ENCODE peak calls at places on chromosomes 4 and X, in ten cellular contexts. One of them, this sample, is unnamed. For H3K4me1, the result is how much of the 10 kb centered on the place peaks cover.

GRCh38 chr4:19478791-19479190 is 772.9 kb upstream of the SLIT2 start:
- DNase-seq in heart right ventricle: no peak
- DNase-seq in lung: no peak
- DNase-seq in astrocyte: peak
- DNase-seq in lower lobe of right lung: no peak
- DNase-seq in fibroblast of lung: peak
- DNase-seq in adrenal gland: no peak
- DNase-seq in tibial nerve: no peak
- DNase-seq in CD8-positive, alpha-beta T cell: no peak
- DNase-seq in right lobe of liver: no peak
- DNase-seq in this sample: no peak

GRCh38 chr4:80035336-80035735 is 37.7 kb downstream of the ANTXR2 start:
- DNase-seq in lung: no peak
- DNase-seq in lower lobe of right lung: no peak
- DNase-seq in astrocyte: no peak
- DNase-seq in heart right ventricle: no peak
- DNase-seq in right lobe of liver: no peak
- DNase-seq in tibial nerve: no peak
- DNase-seq in CD8-positive, alpha-beta T cell: no peak
- DNase-seq in adrenal gland: no peak
- DNase-seq in fibroblast of lung: no peak
- DNase-seq in this sample: no peak

GRCh38 chrX:10198254-10198653 is 41.5 kb downstream of the CLCN4 start:
- DNase-seq in CD8-positive, alpha-beta T cell: no peak
- DNase-seq in heart right ventricle: no peak
- DNase-seq in lower lobe of right lung: no peak
- DNase-seq in fibroblast of lung: peak
- DNase-seq in astrocyte: peak
- DNase-seq in lung: no peak
- DNase-seq in right lobe of liver: no peak
- DNase-seq in tibial nerve: no peak
- DNase-seq in adrenal gland: no peak
- DNase-seq in this sample: no peak

GRCh38 chr4:105057370-105058096 is 89.1 kb upstream of the TET2 start:
- DNase-seq in adrenal gland: peak
- DNase-seq in right lobe of liver: no peak
- DNase-seq in astrocyte: no peak
- DNase-seq in fibroblast of lung: no peak
- DNase-seq in heart right ventricle: no peak
- DNase-seq in lower lobe of right lung: no peak
- DNase-seq in tibial nerve: no peak
- DNase-seq in lung: no peak
- DNase-seq in CD8-positive, alpha-beta T cell: no peak
- DNase-seq in this sample: no peak

GRCh38 chrX:155755706-155756337 is 125.3 kb upstream of the VAMP7 start:
- DNase-seq in CD8-positive, alpha-beta T cell: no peak
- DNase-seq in astrocyte: no peak
- DNase-seq in heart right ventricle: no peak
- DNase-seq in fibroblast of lung: no peak
- DNase-seq in right lobe of liver: no peak
- DNase-seq in tibial nerve: no peak
- DNase-seq in lower lobe of right lung: no peak
- DNase-seq in lung: no peak
- DNase-seq in adrenal gland: no peak
- DNase-seq in this sample: no peak

GRCh38 chr4:47926667-47927258 is 12.4 kb upstream of the NFXL1 start:
- DNase-seq in adrenal gland: peak
- DNase-seq in astrocyte: peak
- DNase-seq in right lobe of liver: no peak
- DNase-seq in lung: peak
- DNase-seq in tibial nerve: no peak
- DNase-seq in fibroblast of lung: peak
- DNase-seq in CD8-positive, alpha-beta T cell: peak
- DNase-seq in lower lobe of right lung: no peak
- DNase-seq in heart right ventricle: peak
- DNase-seq in this sample: no peak

GRCh38 chrX:25976683-25977310 is 161.3 kb upstream of the MAGEB18 start:
- DNase-seq in tibial nerve: no peak
- DNase-seq in heart right ventricle: no peak
- DNase-seq in lung: no peak
- DNase-seq in adrenal gland: no peak
- DNase-seq in CD8-positive, alpha-beta T cell: no peak
- DNase-seq in lower lobe of right lung: no peak
- DNase-seq in astrocyte: no peak
- DNase-seq in right lobe of liver: no peak
- DNase-seq in fibroblast of lung: no peak
- DNase-seq in this sample: no peak

GRCh38 chrX:133546441-133546840 is 131.2 kb upstream of the GPC4 start:
- DNase-seq in fibroblast of lung: no peak
- DNase-seq in lower lobe of right lung: no peak
- DNase-seq in astrocyte: no peak
- DNase-seq in CD8-positive, alpha-beta T cell: no peak
- DNase-seq in heart right ventricle: no peak
- DNase-seq in right lobe of liver: no peak
- DNase-seq in adrenal gland: no peak
- DNase-seq in tibial nerve: no peak
- DNase-seq in lung: no peak
- DNase-seq in this sample: no peak

GRCh38 chr4:47084111-47084510 is 52.7 kb downstream of the GABRB1 start:
- DNase-seq in fibroblast of lung: no peak
- DNase-seq in astrocyte: no peak
- DNase-seq in right lobe of liver: no peak
- DNase-seq in lung: no peak
- DNase-seq in adrenal gland: no peak
- DNase-seq in CD8-positive, alpha-beta T cell: no peak
- DNase-seq in lower lobe of right lung: no peak
- DNase-seq in tibial nerve: no peak
- DNase-seq in heart right ventricle: no peak
- DNase-seq in this sample: no peak

GRCh38 chrX:95325185-95325584 is 1359.5 kb upstream of the DIAPH2 start:
- DNase-seq in fibroblast of lung: no peak
- DNase-seq in CD8-positive, alpha-beta T cell: no peak
- DNase-seq in astrocyte: no peak
- DNase-seq in right lobe of liver: no peak
- DNase-seq in heart right ventricle: no peak
- DNase-seq in adrenal gland: no peak
- DNase-seq in lower lobe of right lung: no peak
- DNase-seq in lung: no peak
- DNase-seq in tibial nerve: no peak
- DNase-seq in this sample: no peak

GRCh38 chr4:139229534-139230039 is 50.4 kb downstream of the MGARP start:
- DNase-seq in right lobe of liver: no peak
- DNase-seq in lung: no peak
- DNase-seq in adrenal gland: no peak
- DNase-seq in lower lobe of right lung: no peak
- DNase-seq in tibial nerve: no peak
- DNase-seq in heart right ventricle: peak
- DNase-seq in astrocyte: peak
- DNase-seq in fibroblast of lung: peak
- DNase-seq in CD8-positive, alpha-beta T cell: no peak
- DNase-seq in this sample: no peak

GRCh38 chrX:14529288-14529989 is at the start of gene GLRA2:
- DNase-seq in adrenal gland: no peak
- DNase-seq in heart right ventricle: no peak
- DNase-seq in right lobe of liver: no peak
- DNase-seq in lung: no peak
- DNase-seq in lower lobe of right lung: no peak
- DNase-seq in CD8-positive, alpha-beta T cell: no peak
- DNase-seq in tibial nerve: no peak
- DNase-seq in astrocyte: no peak
- DNase-seq in fibroblast of lung: peak
- DNase-seq in this sample: peak

GRCh38 chrX:144738246-144738645 is 509.1 kb upstream of the SPANXN1 start:
- DNase-seq in adrenal gland: no peak
- DNase-seq in right lobe of liver: no peak
- DNase-seq in CD8-positive, alpha-beta T cell: no peak
- DNase-seq in astrocyte: no peak
- DNase-seq in lower lobe of right lung: no peak
- DNase-seq in lung: no peak
- DNase-seq in heart right ventricle: no peak
- DNase-seq in tibial nerve: no peak
- DNase-seq in fibroblast of lung: no peak
- DNase-seq in this sample: no peak

GRCh38 chrX:143669395-143669794 is 33.5 kb upstream of the SLITRK4 start:
- DNase-seq in tibial nerve: no peak
- DNase-seq in fibroblast of lung: no peak
- DNase-seq in astrocyte: no peak
- DNase-seq in right lobe of liver: no peak
- DNase-seq in lower lobe of right lung: no peak
- DNase-seq in lung: no peak
- DNase-seq in heart right ventricle: no peak
- DNase-seq in CD8-positive, alpha-beta T cell: no peak
- DNase-seq in adrenal gland: no peak
- DNase-seq in this sample: no peak

GRCh38 chrX:44872319-44872816 is 620 bp upstream of the KDM6A start:
- DNase-seq in right lobe of liver: peak
- DNase-seq in lung: peak
- DNase-seq in lower lobe of right lung: no peak
- DNase-seq in CD8-positive, alpha-beta T cell: peak
- DNase-seq in fibroblast of lung: peak
- DNase-seq in adrenal gland: peak
- DNase-seq in tibial nerve: peak
- DNase-seq in heart right ventricle: no peak
- DNase-seq in astrocyte: no peak
- DNase-seq in this sample: peak
- TF ChIP-seq CTCF in right lobe of liver: no peak
- TF ChIP-seq CTCF in lung: no peak
- TF ChIP-seq CTCF in lower lobe of right lung: no peak
- TF ChIP-seq CTCF in CD8-positive, alpha-beta T cell: no peak
- TF ChIP-seq CTCF in fibroblast of lung: no peak
- TF ChIP-seq CTCF in adrenal gland: no peak
- TF ChIP-seq CTCF in tibial nerve: no peak
- TF ChIP-seq CTCF in heart right ventricle: no peak
- TF ChIP-seq CTCF in astrocyte: no peak
- TF ChIP-seq CTCF in this sample: no peak

GRCh38 chr4:7808181-7808580 is 131.5 kb downstream of the AFAP1 start:
- DNase-seq in adrenal gland: no peak
- DNase-seq in fibroblast of lung: no peak
- DNase-seq in lung: no peak
- DNase-seq in lower lobe of right lung: no peak
- DNase-seq in heart right ventricle: no peak
- DNase-seq in right lobe of liver: no peak
- DNase-seq in CD8-positive, alpha-beta T cell: no peak
- DNase-seq in astrocyte: no peak
- DNase-seq in tibial nerve: no peak
- DNase-seq in this sample: no peak
- H3K4me1 ChIP-seq in adrenal gland: under half
- H3K4me1 ChIP-seq in fibroblast of lung: under half
- H3K4me1 ChIP-seq in lung: under half
- H3K4me1 ChIP-seq in lower lobe of right lung: half or more
- H3K4me1 ChIP-seq in heart right ventricle: under half
- H3K4me1 ChIP-seq in right lobe of liver: under half
- H3K4me1 ChIP-seq in CD8-positive, alpha-beta T cell: under half
- H3K4me1 ChIP-seq in astrocyte: under half
- H3K4me1 ChIP-seq in tibial nerve: under half
- H3K4me1 ChIP-seq in this sample: under half

DNA sequence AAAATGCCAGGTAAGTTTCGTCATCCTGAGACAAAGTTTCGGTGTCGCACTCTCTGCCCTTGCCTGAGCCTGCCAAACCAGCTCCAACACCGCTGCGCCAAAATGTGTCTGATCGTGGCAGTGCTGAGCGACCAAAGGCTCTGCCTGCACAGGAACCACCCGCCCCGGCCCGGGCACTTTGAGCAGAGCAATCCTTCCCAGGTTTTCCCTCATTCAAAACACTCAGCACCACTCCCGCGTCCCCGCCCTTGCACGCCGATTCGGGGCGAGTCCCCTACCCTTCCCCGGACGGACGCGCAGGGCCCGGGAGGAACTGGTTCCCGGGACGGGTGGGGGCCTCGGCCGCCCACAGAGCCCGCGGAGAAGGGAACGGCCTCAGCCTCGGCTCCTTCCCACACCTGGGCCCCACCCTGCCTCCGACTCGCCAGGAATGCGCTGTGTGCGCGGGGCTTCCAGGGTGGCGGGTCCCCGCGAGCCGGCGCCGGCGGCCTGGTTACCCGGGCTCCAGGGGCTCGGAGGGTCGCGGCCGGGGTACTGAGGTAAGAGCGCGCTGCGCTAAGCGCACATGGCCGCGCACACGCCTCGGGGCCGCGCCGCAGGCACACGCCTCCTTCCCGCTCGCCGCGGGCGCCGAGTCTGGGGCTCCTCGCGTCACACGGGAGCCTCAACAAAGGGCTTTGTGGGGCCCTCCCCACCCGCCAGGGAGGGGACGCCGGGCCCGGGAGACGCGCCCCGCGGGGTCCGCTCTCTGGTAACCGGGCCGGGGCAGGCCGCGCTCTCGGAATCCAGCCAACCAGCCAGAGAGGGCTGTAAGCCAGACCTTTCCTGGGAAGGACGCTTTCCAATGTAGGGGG is at the start of gene C4orf36:
- DNase-seq in lung: peak
- DNase-seq in astrocyte: peak
- DNase-seq in lower lobe of right lung: peak
- DNase-seq in adrenal gland: peak
- DNase-seq in heart right ventricle: peak
- DNase-seq in right lobe of liver: peak
- DNase-seq in tibial nerve: peak
- DNase-seq in CD8-positive, alpha-beta T cell: no peak
- DNase-seq in fibroblast of lung: peak
- DNase-seq in this sample: peak
- H3K4me3 ChIP-seq in lung: peak
- H3K4me3 ChIP-seq in astrocyte: peak
- H3K4me3 ChIP-seq in lower lobe of right lung: peak
- H3K4me3 ChIP-seq in adrenal gland: peak
- H3K4me3 ChIP-seq in heart right ventricle: peak
- H3K4me3 ChIP-seq in right lobe of liver: peak
- H3K4me3 ChIP-seq in tibial nerve: peak
- H3K4me3 ChIP-seq in CD8-positive, alpha-beta T cell: peak
- H3K4me3 ChIP-seq in fibroblast of lung: peak
- H3K4me3 ChIP-seq in this sample: peak

GRCh38 chr4:6567218-6567617 is 7.8 kb upstream of the MAN2B2 start:
- DNase-seq in CD8-positive, alpha-beta T cell: no peak
- DNase-seq in right lobe of liver: no peak
- DNase-seq in tibial nerve: no peak
- DNase-seq in astrocyte: no peak
- DNase-seq in heart right ventricle: no peak
- DNase-seq in fibroblast of lung: no peak
- DNase-seq in lung: no peak
- DNase-seq in adrenal gland: no peak
- DNase-seq in lower lobe of right lung: no peak
- DNase-seq in this sample: no peak
- TF ChIP-seq CTCF in CD8-positive, alpha-beta T cell: no peak
- TF ChIP-seq CTCF in right lobe of liver: no peak
- TF ChIP-seq CTCF in tibial nerve: no peak
- TF ChIP-seq CTCF in astrocyte: no peak
- TF ChIP-seq CTCF in heart right ventricle: no peak
- TF ChIP-seq CTCF in fibroblast of lung: no peak
- TF ChIP-seq CTCF in lung: no peak
- TF ChIP-seq CTCF in adrenal gland: no peak
- TF ChIP-seq CTCF in lower lobe of right lung: no peak
- TF ChIP-seq CTCF in this sample: no peak

DNA sequence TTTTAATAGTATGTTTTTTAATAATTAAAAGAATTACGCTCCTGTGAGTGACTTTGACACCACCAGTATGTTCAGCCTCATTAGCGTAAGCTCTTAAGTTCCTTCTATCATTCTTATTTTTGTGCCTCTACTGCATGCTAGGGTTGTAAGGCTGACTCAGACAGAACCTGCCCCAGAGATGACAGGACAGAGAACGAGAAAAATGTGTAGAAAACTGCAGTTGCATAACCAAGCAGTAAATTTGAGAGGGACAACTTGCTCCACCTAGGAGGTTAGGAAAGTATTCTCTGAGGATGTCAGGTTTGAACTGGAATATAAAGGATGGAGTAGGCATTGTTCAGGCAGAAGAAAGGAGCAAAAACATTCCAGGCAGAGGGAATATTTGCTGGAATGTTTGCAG is 98.7 kb downstream of the NFKB1 start:
- DNase-seq in heart right ventricle: no peak
- DNase-seq in lower lobe of right lung: no peak
- DNase-seq in fibroblast of lung: no peak
- DNase-seq in lung: no peak
- DNase-seq in astrocyte: peak
- DNase-seq in tibial nerve: no peak
- DNase-seq in adrenal gland: no peak
- DNase-seq in right lobe of liver: no peak
- DNase-seq in CD8-positive, alpha-beta T cell: no peak
- DNase-seq in this sample: no peak
- H3K4me1 ChIP-seq in heart right ventricle: under half
- H3K4me1 ChIP-seq in lower lobe of right lung: under half
- H3K4me1 ChIP-seq in fibroblast of lung: under half
- H3K4me1 ChIP-seq in lung: under half
- H3K4me1 ChIP-seq in astrocyte: under half
- H3K4me1 ChIP-seq in tibial nerve: under half
- H3K4me1 ChIP-seq in adrenal gland: under half
- H3K4me1 ChIP-seq in right lobe of liver: under half
- H3K4me1 ChIP-seq in CD8-positive, alpha-beta T cell: half or more
- H3K4me1 ChIP-seq in this sample: under half